ENCODE peak calls at places on chromosomes 3 and 15, in seven cellular contexts. A, Z, E, D, V, K and F are unnamed samples.

GRCh38 chr15:96322401-96323249 is 7.9 kb upstream of the NR2F2 start:
- DNase-seq in A (peak), Z (no peak), E (no peak), D (no peak), V (no peak), K (no peak), F (no peak)

GRCh38 chr3:167941234-167941995 is 154.3 kb downstream of the GOLIM4 start:
- DNase-seq in A (peak), Z (no peak), E (no peak), D (no peak), V (peak), K (no peak), F (peak)

GRCh38 chr15:101394654-101395053 is 94.9 kb downstream of the PCSK6 start:
- DNase-seq in A (no peak), Z (no peak), E (peak), D (no peak), V (no peak), K (no peak), F (no peak)

GRCh38 chr15:68511073-68511991 is 67.5 kb upstream of the CORO2B start:
- DNase-seq in A (peak), Z (no peak), E (no peak), D (no peak), V (no peak), K (no peak), F (no peak)

GRCh38 chr3:36663666-36664291 is 100.6 kb downstream of the DCLK3 start:
- DNase-seq in A (peak), Z (no peak), E (no peak), D (no peak), V (no peak), K (no peak), F (no peak)

GRCh38 chr3:138440596-138440995 is 6.2 kb downstream of the ESYT3 start:
- DNase-seq in A (peak), Z (no peak), E (no peak), D (no peak), V (no peak), K (no peak), F (no peak)

GRCh38 chr3:46372492-46373359 is 2.0 kb downstream of the CCR5 start:
- DNase-seq in A (peak), Z (no peak), E (no peak), D (no peak), V (no peak), K (no peak), F (no peak)

GRCh38 chr3:57840445-57840844 is 84.3 kb downstream of the SLMAP start:
- DNase-seq in A (no peak), Z (no peak), E (no peak), D (no peak), V (no peak), K (no peak), F (no peak)

GRCh38 chr15:74540135-74540760 is 772 bp upstream of the ARID3B start:
- DNase-seq in A (peak), Z (no peak), E (no peak), D (no peak), V (no peak), K (no peak), F (no peak)

GRCh38 chr15:92394327-92395175 is 870 bp downstream of the ST8SIA2 start:
- DNase-seq in A (no peak), Z (no peak), E (no peak), D (no peak), V (no peak), K (no peak), F (no peak)

GRCh38 chr15:95857124-95857757 is 473.3 kb upstream of the NR2F2 start:
- DNase-seq in A (peak), Z (no peak), E (no peak), D (no peak), V (peak), K (no peak), F (peak)

GRCh38 chr15:41289953-41290352 is 42.4 kb downstream of the OIP5 start:
- DNase-seq in A (no peak), Z (no peak), E (no peak), D (no peak), V (no peak), K (no peak), F (no peak)

GRCh38 chr3:136171097-136171542 is 25.0 kb downstream of the MSL2 start:
- DNase-seq in A (peak), Z (no peak), E (no peak), D (no peak), V (no peak), K (no peak), F (no peak)

GRCh38 chr3:50665603-50666115 is 9.1 kb upstream of the DOCK3 start:
- DNase-seq in A (no peak), Z (no peak), E (no peak), D (no peak), V (no peak), K (no peak), F (no peak)

GRCh38 chr15:85406916-85407315 is 26.5 kb downstream of the AKAP13 start:
- DNase-seq in A (peak), Z (no peak), E (no peak), D (no peak), V (no peak), K (no peak), F (no peak)

GRCh38 chr15:31487811-31488436 is 161.3 kb downstream of the KLF13 start:
- DNase-seq in A (peak), Z (no peak), E (peak), D (no peak), V (no peak), K (no peak), F (no peak)

GRCh38 chr3:44682182-44682896 is 30.1 kb upstream of the ZNF502 start:
- DNase-seq in A (peak), Z (no peak), E (no peak), D (no peak), V (no peak), K (no peak), F (no peak)

GRCh38 chr3:39000008-39000450 is 51.7 kb downstream of the SCN11A start:
- DNase-seq in A (peak), Z (no peak), E (no peak), D (no peak), V (peak), K (no peak), F (peak)

GRCh38 chr3:64518496-64518895 is 169.3 kb downstream of the ADAMTS9 start:
- DNase-seq in A (no peak), Z (no peak), E (no peak), D (no peak), V (no peak), K (no peak), F (no peak)

GRCh38 chr3:9400626-9401025 is 3.2 kb downstream of the SETD5 start:
- DNase-seq in A (no peak), Z (no peak), E (no peak), D (no peak), V (no peak), K (no peak), F (no peak)

GRCh38 chr3:109679672-109680071 is 342.3 kb upstream of the DPPA4 start:
- DNase-seq in A (no peak), Z (no peak), E (no peak), D (no peak), V (no peak), K (no peak), F (no peak)

GRCh38 chr3:78918361-78919020 is 849.3 kb downstream of the ROBO1 start:
- DNase-seq in A (peak), Z (no peak), E (no peak), D (no peak), V (no peak), K (no peak), F (no peak)

GRCh38 chr3:4644954-4645353 is 151.8 kb downstream of the ITPR1 start:
- DNase-seq in A (no peak), Z (no peak), E (no peak), D (no peak), V (no peak), K (no peak), F (no peak)

GRCh38 chr3:28612232-28612631 is 263.6 kb upstream of the AZI2 start:
- DNase-seq in A (no peak), Z (no peak), E (no peak), D (no peak), V (no peak), K (no peak), F (no peak)

GRCh38 chr3:36957072-36957471 is 12.2 kb upstream of the TRANK1 start:
- DNase-seq in A (no peak), Z (no peak), E (no peak), D (no peak), V (no peak), K (no peak), F (no peak)

GRCh38 chr3:87145553-87145952 is 81.6 kb upstream of the CHMP2B start:
- DNase-seq in A (peak), Z (no peak), E (no peak), D (no peak), V (no peak), K (no peak), F (no peak)

GRCh38 chr3:48194446-48195071 is 6.3 kb upstream of the CDC25A start:
- DNase-seq in A (peak), Z (no peak), E (peak), D (no peak), V (no peak), K (peak), F (peak)

GRCh38 chr3:194928831-194929594 is 243.3 kb downstream of the FAM43A start:
- DNase-seq in A (no peak), Z (no peak), E (no peak), D (no peak), V (no peak), K (no peak), F (no peak)